ENCODE peak calls at places on chromosomes 6 and 20, in seven cellular contexts. U is lower leg skin, T is fibroblast of mammary gland, Q is lower lobe of right lung, H is mammary epithelial cell, G is endothelial cell of umbilical vein, J is fibroblast of villous mesenchyme. Y is an unnamed sample.

GRCh38 chr20:40663991-40664880 is 24.8 kb downstream of the MAFB start:
- DNase-seq in U (no peak), T (no peak), Q (peak; percentile 87), H (no peak), G (no peak), J (no peak), Y (no peak)

GRCh38 chr20:39398656-39399055 is 436.5 kb downstream of the DHX35 start:
- DNase-seq in U (no peak), T (no peak), Q (no peak), H (no peak), G (no peak), J (no peak), Y (no peak)

GRCh38 chr6:37353761-37354525 is at the start of gene RNF8:
- DNase-seq in U (peak; percentile 97), T (peak; percentile 78), Q (peak; percentile 95), H (peak; percentile 80), G (peak; percentile 92), J (peak; percentile 85), Y (peak; percentile 26)

GRCh38 chr6:130697661-130698535 is 129.3 kb upstream of the SMLR1 start:
- DNase-seq in U (no peak), T (peak; percentile 70), Q (no peak), H (peak; percentile 41), G (peak; percentile 63), J (peak; percentile 74), Y (no peak)

GRCh38 chr6:14417377-14417776 is 299.8 kb downstream of the CD83 start:
- DNase-seq in U (no peak), T (no peak), Q (no peak), H (peak; percentile 61), G (no peak), J (no peak), Y (no peak)

GRCh38 chr6:52390361-52390727 is 28.4 kb downstream of the PAQR8 start:
- DNase-seq in U (no peak), T (peak; percentile 64), Q (no peak), H (peak; percentile 73), G (peak; percentile 65), J (peak; percentile 70), Y (no peak)

GRCh38 chr6:31497595-31498476 is at the start of gene MICB:
- DNase-seq in U (peak; percentile 96), T (peak; percentile 66), Q (peak; percentile 90), H (peak; percentile 82), G (peak; percentile 85), J (peak; percentile 79), Y (no peak)

GRCh38 chr6:14888575-14889000 is 357.3 kb upstream of the JARID2 start:
- DNase-seq in U (no peak), T (no peak), Q (no peak), H (no peak), G (no peak), J (no peak), Y (no peak)

GRCh38 chr20:44589522-44589921 is 7.1 kb downstream of the PKIG start:
- DNase-seq in U (no peak), T (no peak), Q (no peak), H (no peak), G (peak; percentile 57), J (no peak), Y (no peak)

GRCh38 chr20:36093025-36093803 is 61.3 kb upstream of the EPB41L1 start:
- DNase-seq in U (peak; percentile 91), T (no peak), Q (peak; percentile 90), H (peak; percentile 44), G (peak; percentile 24), J (no peak), Y (peak; percentile 22)

GRCh38 chr6:31922942-31923341 is 4.6 kb upstream of the C2 start:
- DNase-seq in U (no peak), T (peak; percentile 29), Q (no peak), H (no peak), G (no peak), J (peak; percentile 25), Y (no peak)

GRCh38 chr6:69422474-69422873 is 374.3 kb downstream of the LMBRD1 start:
- DNase-seq in U (no peak), T (no peak), Q (no peak), H (no peak), G (no peak), J (no peak), Y (no peak)

GRCh38 chr20:34907616-34908469 is 31.4 kb downstream of the ACSS2 start:
- DNase-seq in U (no peak), T (peak; percentile 92), Q (no peak), H (peak; percentile 95), G (peak; percentile 97), J (peak; percentile 88), Y (no peak)

GRCh38 chr20:20687319-20687718 is 25.1 kb downstream of the RALGAPA2 start:
- DNase-seq in U (no peak), T (no peak), Q (no peak), H (no peak), G (no peak), J (no peak), Y (no peak)

GRCh38 chr6:137883400-137883888 is 16.4 kb downstream of the TNFAIP3 start:
- DNase-seq in U (no peak), T (peak; percentile 57), Q (no peak), H (peak; percentile 64), G (peak; percentile 79), J (no peak), Y (no peak)

GRCh38 chr6:97240222-97240621 is 42.8 kb downstream of the MMS22L start:
- DNase-seq in U (no peak), T (peak; percentile 58), Q (no peak), H (peak; percentile 59), G (peak; percentile 90), J (peak; percentile 4), Y (no peak)

GRCh38 chr6:106724848-106725247 is 95.5 kb downstream of the QRSL1 start:
- DNase-seq in U (no peak), T (peak; percentile 10), Q (no peak), H (peak; percentile 78), G (no peak), J (no peak), Y (no peak)

GRCh38 chr6:30480536-30481156 is 8.7 kb upstream of the HLA-E start:
- DNase-seq in U (no peak), T (no peak), Q (no peak), H (no peak), G (no peak), J (no peak), Y (no peak)

GRCh38 chr6:27154696-27155095 is 92.8 kb upstream of the PRSS16 start:
- DNase-seq in U (no peak), T (no peak), Q (no peak), H (no peak), G (no peak), J (no peak), Y (no peak)

GRCh38 chr6:151254451-151255081 is 14.8 kb downstream of the AKAP12 start:
- DNase-seq in U (no peak), T (no peak), Q (no peak), H (no peak), G (peak; percentile 46), J (peak; percentile 48), Y (no peak)

DNA sequence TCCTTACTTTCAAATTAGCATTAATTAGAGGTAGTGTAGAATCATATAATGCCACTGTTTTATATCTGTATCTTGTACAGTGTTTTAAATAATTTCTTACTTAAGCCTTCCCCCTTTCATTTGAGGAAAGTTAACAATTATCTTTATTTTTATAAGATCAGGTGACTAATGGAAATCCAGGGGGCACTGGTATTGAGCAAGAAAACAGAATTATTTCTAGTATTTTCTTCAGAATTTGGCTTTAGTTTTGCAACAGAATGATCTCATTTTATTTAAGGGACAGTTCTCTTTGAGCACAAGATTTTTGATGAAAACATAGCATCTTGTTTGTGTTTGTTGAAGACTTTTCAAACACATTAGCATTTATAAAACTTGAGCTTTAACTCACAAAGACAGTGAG is 55.9 kb downstream of the RNF217 start:
- DNase-seq in U (no peak), T (peak; percentile 45), Q (no peak), H (no peak), G (no peak), J (no peak), Y (no peak)
- TF ChIP-seq CTCF in U (no peak), T (no peak), Q (no peak), H (no peak), G (no peak), J (no peak), Y (no peak)

DNA sequence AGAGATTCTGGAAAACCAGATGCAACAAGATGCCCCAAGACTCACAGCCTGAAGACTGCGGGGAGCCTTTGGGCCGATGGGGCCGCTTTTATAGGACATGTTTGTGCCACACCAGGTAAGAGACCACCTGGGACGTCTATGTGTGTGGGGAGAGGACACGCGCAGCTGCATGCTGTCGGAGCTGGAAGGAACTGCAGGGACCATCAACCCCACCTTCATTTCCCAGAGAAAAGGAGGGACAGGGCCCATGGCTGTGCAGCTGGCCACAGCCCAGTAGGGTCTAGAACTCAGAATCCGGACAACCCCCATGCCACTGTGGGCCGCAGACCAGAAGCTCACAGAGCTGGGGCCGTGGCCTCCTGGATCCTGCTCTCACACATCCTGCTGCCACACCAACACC is 100.3 kb upstream of the MPC1 start:
- DNase-seq in U (no peak), T (no peak), Q (no peak), H (no peak), G (no peak), J (no peak), Y (no peak)
- H3K4me3 ChIP-seq in U (no peak overlapping the region), T (no peak overlapping the region), Q (no peak overlapping the region), H (no peak overlapping the region), G (no peak overlapping the region), J (no peak overlapping the region), Y (no peak overlapping the region)

GRCh38 chr6:156383059-156383458 is 394.1 kb upstream of the ARID1B start:
- DNase-seq in U (no peak), T (no peak), Q (no peak), H (no peak), G (no peak), J (no peak), Y (no peak)

GRCh38 chr6:156379946-156380707 is 397.1 kb upstream of the ARID1B start:
- DNase-seq in U (no peak), T (no peak), Q (no peak), H (no peak), G (peak; percentile 69), J (peak; percentile 70), Y (no peak)

GRCh38 chr6:156379392-156379910 is 397.7 kb upstream of the ARID1B start:
- DNase-seq in U (no peak), T (no peak), Q (no peak), H (no peak), G (no peak), J (no peak), Y (no peak)

GRCh38 chr6:156378853-156379252 is 398.3 kb upstream of the ARID1B start:
- DNase-seq in U (no peak), T (no peak), Q (no peak), H (no peak), G (no peak), J (no peak), Y (no peak)
- TF ChIP-seq CTCF in U (no peak), T (no peak), Q (no peak), H (no peak), G (no peak), J (no peak), Y (no peak)

GRCh38 chr6:109874621-109875020 is 103.5 kb upstream of the GPR6 start:
- DNase-seq in U (peak; percentile 18), T (no peak), Q (no peak), H (no peak), G (no peak), J (no peak), Y (no peak)

GRCh38 chr6:109872968-109873545 is 105.1 kb upstream of the GPR6 start:
- DNase-seq in U (peak; percentile 58), T (no peak), Q (peak; percentile 50), H (no peak), G (no peak), J (no peak), Y (no peak)

GRCh38 chr6:109872549-109872948 is 105.6 kb upstream of the GPR6 start:
- DNase-seq in U (no peak), T (no peak), Q (no peak), H (no peak), G (no peak), J (no peak), Y (no peak)

GRCh38 chr6:109875973-109876372 is 102.1 kb upstream of the GPR6 start:
- DNase-seq in U (peak; percentile 78), T (no peak), Q (no peak), H (no peak), G (no peak), J (no peak), Y (no peak)

GRCh38 chr6:109874086-109874485 is 104.0 kb upstream of the GPR6 start:
- DNase-seq in U (peak; percentile 37), T (no peak), Q (no peak), H (no peak), G (no peak), J (no peak), Y (no peak)
- H3K4me3 ChIP-seq in U (no peak overlapping the region), T (no peak overlapping the region), Q (no peak overlapping the region), H (no peak overlapping the region), G (no peak overlapping the region), J (no peak overlapping the region), Y (no peak overlapping the region)